ENCODE peak calls at places on chromosome 22, in six cellular contexts. One of them, this sample, is unnamed.

GRCh38 chr22:31952459-31952858 is 8.1 kb downstream of the YWHAH start:
- DNase-seq in fibroblast of lung: peak; percentile 92
- DNase-seq in transverse colon: no peak
- DNase-seq in astrocyte of the spinal cord: peak; percentile 87
- DNase-seq in heart right ventricle: no peak
- DNase-seq in AG04450: peak; percentile 49
- DNase-seq in this sample: no peak

GRCh38 chr22:43002198-43002577 is 12.8 kb downstream of the PACSIN2 start:
- DNase-seq in astrocyte of the spinal cord: peak; percentile 70
- DNase-seq in transverse colon: no peak
- DNase-seq in fibroblast of lung: peak; percentile 58
- DNase-seq in AG04450: peak; percentile 66
- DNase-seq in heart right ventricle: no peak
- DNase-seq in this sample: no peak

GRCh38 chr22:32175751-32176644 is 16.9 kb upstream of the C22orf42 start:
- DNase-seq in heart right ventricle: no peak
- DNase-seq in AG04450: no peak
- DNase-seq in fibroblast of lung: no peak
- DNase-seq in transverse colon: no peak
- DNase-seq in astrocyte of the spinal cord: no peak
- DNase-seq in this sample: peak; percentile 20

GRCh38 chr22:49392247-49392646 is 435.4 kb downstream of the BRD1 start:
- DNase-seq in transverse colon: no peak
- DNase-seq in astrocyte of the spinal cord: no peak
- DNase-seq in heart right ventricle: no peak
- DNase-seq in AG04450: no peak
- DNase-seq in fibroblast of lung: no peak
- DNase-seq in this sample: no peak

GRCh38 chr22:32545801-32546200 is 71.2 kb downstream of the FBXO7 start:
- DNase-seq in heart right ventricle: no peak
- DNase-seq in AG04450: no peak
- DNase-seq in astrocyte of the spinal cord: no peak
- DNase-seq in fibroblast of lung: peak; percentile 68
- DNase-seq in transverse colon: no peak
- DNase-seq in this sample: no peak

GRCh38 chr22:44363980-44364749 is 51.4 kb upstream of the SHISAL1 start:
- DNase-seq in heart right ventricle: peak; percentile 52
- DNase-seq in transverse colon: no peak
- DNase-seq in AG04450: no peak
- DNase-seq in astrocyte of the spinal cord: no peak
- DNase-seq in fibroblast of lung: no peak
- DNase-seq in this sample: no peak

GRCh38 chr22:23210428-23211170 is 30.3 kb downstream of the BCR start:
- DNase-seq in transverse colon: no peak
- DNase-seq in heart right ventricle: no peak
- DNase-seq in fibroblast of lung: no peak
- DNase-seq in astrocyte of the spinal cord: no peak
- DNase-seq in AG04450: no peak
- DNase-seq in this sample: no peak

GRCh38 chr22:47929073-47929472 is 1166.6 kb downstream of the TBC1D22A start:
- DNase-seq in astrocyte of the spinal cord: no peak
- DNase-seq in AG04450: no peak
- DNase-seq in heart right ventricle: no peak
- DNase-seq in transverse colon: no peak
- DNase-seq in fibroblast of lung: no peak
- DNase-seq in this sample: no peak

GRCh38 chr22:34567367-34567766 is 498.6 kb upstream of the ISX start:
- DNase-seq in astrocyte of the spinal cord: no peak
- DNase-seq in heart right ventricle: no peak
- DNase-seq in transverse colon: no peak
- DNase-seq in fibroblast of lung: no peak
- DNase-seq in AG04450: no peak
- DNase-seq in this sample: no peak

GRCh38 chr22:24090581-24090980 is 79.5 kb downstream of the CABIN1 start:
- DNase-seq in heart right ventricle: no peak
- DNase-seq in transverse colon: no peak
- DNase-seq in fibroblast of lung: no peak
- DNase-seq in astrocyte of the spinal cord: no peak
- DNase-seq in AG04450: no peak
- DNase-seq in this sample: no peak

GRCh38 chr22:50507421-50507990 is at the start of gene LMF2:
- DNase-seq in heart right ventricle: peak; percentile 94
- DNase-seq in AG04450: no peak
- DNase-seq in fibroblast of lung: no peak
- DNase-seq in astrocyte of the spinal cord: no peak
- DNase-seq in transverse colon: peak; percentile 95
- DNase-seq in this sample: peak; percentile 91

GRCh38 chr22:44332946-44333345 is 20.2 kb upstream of the SHISAL1 start:
- DNase-seq in fibroblast of lung: no peak
- DNase-seq in astrocyte of the spinal cord: no peak
- DNase-seq in transverse colon: no peak
- DNase-seq in heart right ventricle: no peak
- DNase-seq in AG04450: no peak
- DNase-seq in this sample: no peak

GRCh38 chr22:44594951-44595350 is 96.9 kb upstream of the RTL6 start:
- DNase-seq in AG04450: no peak
- DNase-seq in transverse colon: no peak
- DNase-seq in heart right ventricle: no peak
- DNase-seq in astrocyte of the spinal cord: no peak
- DNase-seq in fibroblast of lung: no peak
- DNase-seq in this sample: no peak

GRCh38 chr22:22943521-22944267 is 56.1 kb downstream of the IGLL5 start:
- DNase-seq in fibroblast of lung: no peak
- DNase-seq in heart right ventricle: no peak
- DNase-seq in astrocyte of the spinal cord: no peak
- DNase-seq in AG04450: no peak
- DNase-seq in transverse colon: peak; percentile 7
- DNase-seq in this sample: no peak

GRCh38 chr22:47837703-47838102 is 1075.3 kb downstream of the TBC1D22A start:
- DNase-seq in astrocyte of the spinal cord: no peak
- DNase-seq in fibroblast of lung: peak; percentile 28
- DNase-seq in transverse colon: no peak
- DNase-seq in heart right ventricle: no peak
- DNase-seq in AG04450: no peak
- DNase-seq in this sample: no peak

GRCh38 chr22:31683181-31684105 is 21.4 kb upstream of the PISD start:
- DNase-seq in heart right ventricle: no peak
- DNase-seq in astrocyte of the spinal cord: no peak
- DNase-seq in transverse colon: no peak
- DNase-seq in fibroblast of lung: no peak
- DNase-seq in AG04450: no peak
- DNase-seq in this sample: no peak

GRCh38 chr22:44389181-44389580 is 76.4 kb upstream of the SHISAL1 start:
- DNase-seq in AG04450: no peak
- DNase-seq in fibroblast of lung: no peak
- DNase-seq in heart right ventricle: peak; percentile 9
- DNase-seq in astrocyte of the spinal cord: no peak
- DNase-seq in transverse colon: no peak
- DNase-seq in this sample: no peak

GRCh38 chr22:32487021-32487420 is 12.4 kb downstream of the FBXO7 start:
- DNase-seq in heart right ventricle: no peak
- DNase-seq in AG04450: no peak
- DNase-seq in astrocyte of the spinal cord: no peak
- DNase-seq in fibroblast of lung: peak; percentile 39
- DNase-seq in transverse colon: no peak
- DNase-seq in this sample: no peak

GRCh38 chr22:49884503-49885260 is 31.0 kb downstream of the ZBED4 start:
- DNase-seq in fibroblast of lung: no peak
- DNase-seq in transverse colon: no peak
- DNase-seq in heart right ventricle: no peak
- DNase-seq in AG04450: no peak
- DNase-seq in astrocyte of the spinal cord: no peak
- DNase-seq in this sample: no peak

DNA sequence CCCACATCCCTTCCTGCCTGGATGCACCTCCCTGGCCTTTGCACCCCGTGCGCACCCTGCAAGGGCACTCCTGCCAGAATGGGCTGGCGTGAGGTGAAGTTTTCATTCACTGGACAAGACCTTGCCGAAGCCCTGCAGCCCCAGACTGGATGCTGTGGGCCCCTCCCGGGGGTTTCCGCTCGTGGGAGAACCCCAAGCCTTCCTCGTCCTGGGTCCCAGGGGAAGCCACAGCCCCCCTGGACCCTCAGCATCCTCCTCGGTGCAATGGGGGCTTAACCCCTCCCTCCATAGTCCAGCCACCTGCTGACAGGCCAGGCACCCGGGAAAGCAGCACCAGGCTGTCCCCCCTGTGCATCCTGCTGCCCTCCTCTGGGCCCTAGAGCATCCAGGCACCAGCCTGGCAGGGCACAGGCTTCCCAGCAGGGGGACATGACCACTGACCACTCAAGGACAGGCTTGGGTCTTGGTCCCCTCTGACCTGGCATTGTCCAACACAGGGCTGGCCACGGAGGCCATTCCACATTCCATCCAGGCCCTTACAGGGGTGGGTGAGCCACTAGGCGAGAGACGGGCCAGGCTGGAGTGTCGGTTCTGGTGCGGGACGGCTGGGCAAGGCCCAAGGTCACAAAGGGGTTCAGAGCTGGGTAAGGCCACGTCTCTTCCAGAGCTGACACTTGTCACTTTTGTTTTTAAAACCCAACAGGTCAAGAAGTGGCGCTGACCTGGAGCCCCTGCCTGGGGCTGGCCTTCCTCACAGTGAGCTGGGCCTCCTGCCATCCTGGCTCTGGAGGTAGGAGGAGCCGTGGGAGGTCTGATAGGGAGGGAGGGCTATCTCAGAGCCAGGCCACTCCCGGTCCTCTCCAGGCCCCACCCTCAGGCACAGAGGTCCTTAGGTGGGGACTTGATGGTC is 41.5 kb upstream of the PPARA start:
- DNase-seq in astrocyte of the spinal cord: no peak
- DNase-seq in fibroblast of lung: no peak
- DNase-seq in AG04450: no peak
- DNase-seq in heart right ventricle: peak; percentile 73
- DNase-seq in transverse colon: peak; percentile 45
- DNase-seq in this sample: no peak
- TF ChIP-seq CTCF in astrocyte of the spinal cord: no peak
- TF ChIP-seq CTCF in fibroblast of lung: no peak
- TF ChIP-seq CTCF in AG04450: no peak
- TF ChIP-seq CTCF in heart right ventricle: no peak
- TF ChIP-seq CTCF in transverse colon: no peak
- TF ChIP-seq CTCF in this sample: no peak

GRCh38 chr22:25490869-25491268 is 73.6 kb upstream of the GRK3 start:
- DNase-seq in AG04450: no peak
- DNase-seq in astrocyte of the spinal cord: no peak
- DNase-seq in transverse colon: no peak
- DNase-seq in fibroblast of lung: no peak
- DNase-seq in heart right ventricle: no peak
- DNase-seq in this sample: no peak

GRCh38 chr22:25485626-25486545 is 78.6 kb upstream of the GRK3 start:
- DNase-seq in heart right ventricle: no peak
- DNase-seq in AG04450: no peak
- DNase-seq in fibroblast of lung: no peak
- DNase-seq in astrocyte of the spinal cord: no peak
- DNase-seq in transverse colon: no peak
- DNase-seq in this sample: no peak

GRCh38 chr22:25487508-25487907 is 77.0 kb upstream of the GRK3 start:
- DNase-seq in transverse colon: no peak
- DNase-seq in heart right ventricle: no peak
- DNase-seq in astrocyte of the spinal cord: no peak
- DNase-seq in fibroblast of lung: no peak
- DNase-seq in AG04450: no peak
- DNase-seq in this sample: no peak

GRCh38 chr22:25489947-25490346 is 74.5 kb upstream of the GRK3 start:
- DNase-seq in AG04450: no peak
- DNase-seq in transverse colon: no peak
- DNase-seq in heart right ventricle: no peak
- DNase-seq in fibroblast of lung: no peak
- DNase-seq in astrocyte of the spinal cord: no peak
- DNase-seq in this sample: no peak

DNA sequence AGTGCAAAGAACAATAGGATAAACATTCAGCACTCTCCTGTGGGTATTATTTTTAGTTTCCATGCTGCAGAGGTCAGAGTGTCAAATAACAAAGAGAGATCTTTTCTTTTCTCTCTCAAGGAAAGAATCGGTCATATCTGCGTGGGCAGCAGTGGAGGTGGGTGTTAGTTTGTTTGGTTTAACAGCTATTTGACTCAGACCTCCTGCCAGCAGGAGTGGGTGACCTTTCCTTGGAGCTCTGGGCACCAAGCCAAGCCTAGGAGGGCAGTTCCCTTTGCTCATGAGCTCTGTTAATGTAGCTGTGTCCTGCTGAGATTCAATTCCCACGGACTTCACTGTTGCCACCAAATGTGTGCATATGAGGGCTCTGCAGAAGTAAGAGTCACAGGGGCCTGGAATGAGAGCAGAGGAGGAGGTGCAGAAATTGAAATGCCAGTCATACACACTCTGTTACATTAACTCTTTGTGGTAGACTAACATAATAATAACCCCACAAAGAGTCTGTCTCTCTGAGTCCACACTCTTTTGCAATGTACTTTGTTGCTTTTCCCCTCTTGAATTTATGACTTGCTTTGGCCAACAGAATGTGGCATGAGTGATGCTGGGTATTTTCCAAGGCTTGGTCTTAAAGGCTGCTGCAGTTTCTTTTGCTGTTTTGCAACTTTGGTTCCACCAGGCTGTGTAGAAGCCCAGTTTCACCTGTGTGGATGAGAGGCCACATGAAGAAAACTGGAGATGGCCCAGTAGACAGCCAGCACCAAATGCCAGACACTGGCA is 76.0 kb upstream of the GRK3 start:
- DNase-seq in AG04450: no peak
- DNase-seq in fibroblast of lung: peak; percentile 56
- DNase-seq in heart right ventricle: peak; percentile 72
- DNase-seq in transverse colon: peak; percentile 41
- DNase-seq in astrocyte of the spinal cord: peak; percentile 92
- DNase-seq in this sample: no peak
- TF ChIP-seq CTCF in AG04450: no peak
- TF ChIP-seq CTCF in fibroblast of lung: no peak
- TF ChIP-seq CTCF in heart right ventricle: no peak
- TF ChIP-seq CTCF in transverse colon: no peak
- TF ChIP-seq CTCF in astrocyte of the spinal cord: no peak
- TF ChIP-seq CTCF in this sample: no peak

GRCh38 chr22:21450320-21450831 is 16.8 kb upstream of the TMEM191C start:
- DNase-seq in AG04450: no peak
- DNase-seq in transverse colon: no peak
- DNase-seq in heart right ventricle: no peak
- DNase-seq in fibroblast of lung: no peak
- DNase-seq in astrocyte of the spinal cord: no peak
- DNase-seq in this sample: peak; percentile 3
- TF ChIP-seq CTCF in AG04450: peak; percentile 6
- TF ChIP-seq CTCF in transverse colon: no peak
- TF ChIP-seq CTCF in heart right ventricle: no peak
- TF ChIP-seq CTCF in fibroblast of lung: no peak
- TF ChIP-seq CTCF in astrocyte of the spinal cord: no peak
- TF ChIP-seq CTCF in this sample: peak; percentile 39

DNA sequence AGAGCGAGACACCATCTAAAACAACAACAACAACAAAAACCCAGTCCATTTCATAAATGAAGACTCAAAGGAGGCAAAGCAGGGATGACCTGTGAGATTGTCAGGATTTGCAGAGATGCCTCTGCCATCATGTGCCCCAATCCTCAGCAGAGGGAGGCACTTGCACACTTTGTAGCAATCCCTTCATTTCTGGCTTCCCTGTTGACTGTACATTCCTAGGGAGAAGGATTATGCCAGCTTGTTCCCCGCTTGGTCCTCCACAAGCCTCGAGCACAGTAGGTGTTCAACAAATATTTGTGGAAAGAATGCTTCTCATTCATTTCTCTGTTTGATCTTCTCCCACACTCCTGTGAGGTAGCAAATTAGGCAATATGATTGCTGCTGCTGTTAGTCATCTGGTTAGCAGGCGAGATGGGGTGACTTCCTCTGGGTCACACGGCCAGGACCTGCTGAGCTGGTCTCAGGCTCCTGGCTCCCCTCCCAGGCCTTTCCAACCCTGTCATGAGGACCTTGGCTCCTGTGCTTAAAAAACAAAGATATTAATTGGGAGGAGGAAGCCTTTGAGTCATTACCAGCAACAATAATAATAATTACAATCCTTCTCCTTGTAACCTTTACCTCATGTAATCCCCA is 34.1 kb downstream of the LIF start:
- DNase-seq in heart right ventricle: peak; percentile 47
- DNase-seq in astrocyte of the spinal cord: peak; percentile 94
- DNase-seq in transverse colon: peak; percentile 29
- DNase-seq in fibroblast of lung: peak; percentile 90
- DNase-seq in AG04450: peak; percentile 70
- DNase-seq in this sample: no peak
- TF ChIP-seq CTCF in heart right ventricle: no peak
- TF ChIP-seq CTCF in astrocyte of the spinal cord: peak; percentile 27
- TF ChIP-seq CTCF in transverse colon: no peak
- TF ChIP-seq CTCF in fibroblast of lung: no peak
- TF ChIP-seq CTCF in AG04450: peak; percentile 14
- TF ChIP-seq CTCF in this sample: no peak